ENCODE peak calls at places on chromosomes 12 and 14, in seven cellular contexts. One of them, this sample, is unnamed.

GRCh38 chr14:42872775-42873174 is 1266.1 kb downstream of the LRFN5 start:
- DNase-seq in SK-N-SH: no peak
- DNase-seq in HCT116: no peak
- DNase-seq in K562: no peak
- DNase-seq in H1: no peak
- DNase-seq in GM12878: no peak
- DNase-seq in HepG2: no peak
- DNase-seq in this sample: no peak

GRCh38 chr12:55830601-55831406 is 1.4 kb upstream of the DNAJC14 start:
- DNase-seq in HepG2: peak
- DNase-seq in HCT116: no peak
- DNase-seq in SK-N-SH: peak
- DNase-seq in GM12878: no peak
- DNase-seq in K562: peak
- DNase-seq in H1: peak
- DNase-seq in this sample: peak

GRCh38 chr12:15650399-15651128 is 138.6 kb downstream of the EPS8 start:
- DNase-seq in HepG2: no peak
- DNase-seq in H1: no peak
- DNase-seq in K562: no peak
- DNase-seq in GM12878: no peak
- DNase-seq in SK-N-SH: no peak
- DNase-seq in HCT116: no peak
- DNase-seq in this sample: no peak

GRCh38 chr14:21771671-21772070 is 98.1 kb upstream of the OR4E1 start:
- DNase-seq in SK-N-SH: no peak
- DNase-seq in HCT116: no peak
- DNase-seq in K562: no peak
- DNase-seq in H1: no peak
- DNase-seq in GM12878: no peak
- DNase-seq in HepG2: no peak
- DNase-seq in this sample: no peak

GRCh38 chr12:124583854-124584253 is 16.4 kb upstream of the NCOR2 start:
- DNase-seq in K562: peak
- DNase-seq in HepG2: peak
- DNase-seq in H1: no peak
- DNase-seq in GM12878: no peak
- DNase-seq in SK-N-SH: peak
- DNase-seq in HCT116: no peak
- DNase-seq in this sample: peak

GRCh38 chr14:99595034-99595433 is 9.0 kb downstream of the CCDC85C start:
- DNase-seq in GM12878: peak
- DNase-seq in SK-N-SH: no peak
- DNase-seq in H1: no peak
- DNase-seq in HCT116: no peak
- DNase-seq in K562: no peak
- DNase-seq in HepG2: no peak
- DNase-seq in this sample: no peak

GRCh38 chr12:92928431-92928961 is 599 bp downstream of the EEA1 start:
- DNase-seq in SK-N-SH: peak
- DNase-seq in H1: peak
- DNase-seq in GM12878: no peak
- DNase-seq in HCT116: no peak
- DNase-seq in K562: peak
- DNase-seq in HepG2: no peak
- DNase-seq in this sample: peak

GRCh38 chr14:55127491-55127951 is 1.5 kb upstream of the LGALS3 start:
- DNase-seq in SK-N-SH: no peak
- DNase-seq in K562: no peak
- DNase-seq in H1: no peak
- DNase-seq in GM12878: no peak
- DNase-seq in HCT116: no peak
- DNase-seq in HepG2: no peak
- DNase-seq in this sample: no peak

GRCh38 chr12:37672655-37673260 is 643.8 kb upstream of the ALG10B start:
- DNase-seq in HepG2: no peak
- DNase-seq in HCT116: no peak
- DNase-seq in H1: no peak
- DNase-seq in GM12878: no peak
- DNase-seq in K562: no peak
- DNase-seq in SK-N-SH: no peak
- DNase-seq in this sample: peak

GRCh38 chr12:31736472-31736871 is 7.7 kb upstream of the AMN1 start:
- DNase-seq in HepG2: no peak
- DNase-seq in HCT116: no peak
- DNase-seq in GM12878: no peak
- DNase-seq in SK-N-SH: no peak
- DNase-seq in H1: no peak
- DNase-seq in K562: no peak
- DNase-seq in this sample: no peak

GRCh38 chr12:92206596-92206995 is 61.0 kb upstream of the BTG1 start:
- DNase-seq in GM12878: no peak
- DNase-seq in H1: no peak
- DNase-seq in HCT116: no peak
- DNase-seq in SK-N-SH: no peak
- DNase-seq in K562: no peak
- DNase-seq in HepG2: no peak
- DNase-seq in this sample: no peak

GRCh38 chr12:57850924-57851323 is 4.4 kb upstream of the CTDSP2 start:
- DNase-seq in HepG2: no peak
- DNase-seq in HCT116: no peak
- DNase-seq in GM12878: no peak
- DNase-seq in H1: no peak
- DNase-seq in SK-N-SH: peak
- DNase-seq in K562: no peak
- DNase-seq in this sample: no peak

GRCh38 chr12:32211769-32212156 is 105.1 kb downstream of the BICD1 start:
- DNase-seq in H1: no peak
- DNase-seq in SK-N-SH: peak
- DNase-seq in GM12878: no peak
- DNase-seq in HepG2: no peak
- DNase-seq in K562: no peak
- DNase-seq in HCT116: no peak
- DNase-seq in this sample: no peak

GRCh38 chr12:9405861-9406563 is 197.8 kb upstream of the PZP start:
- DNase-seq in K562: no peak
- DNase-seq in HepG2: no peak
- DNase-seq in H1: no peak
- DNase-seq in GM12878: no peak
- DNase-seq in HCT116: no peak
- DNase-seq in SK-N-SH: peak
- DNase-seq in this sample: no peak

GRCh38 chr12:42090899-42091298 is 53.8 kb downstream of the GXYLT1 start:
- DNase-seq in H1: no peak
- DNase-seq in K562: no peak
- DNase-seq in SK-N-SH: no peak
- DNase-seq in HepG2: no peak
- DNase-seq in HCT116: no peak
- DNase-seq in GM12878: no peak
- DNase-seq in this sample: no peak

GRCh38 chr12:1796515-1797010 is 23.8 kb upstream of the LRTM2 start:
- DNase-seq in HCT116: no peak
- DNase-seq in SK-N-SH: no peak
- DNase-seq in HepG2: no peak
- DNase-seq in K562: no peak
- DNase-seq in H1: peak
- DNase-seq in GM12878: no peak
- DNase-seq in this sample: no peak

GRCh38 chr14:45251912-45252311 is 1.1 kb downstream of the MIS18BP1 start:
- DNase-seq in H1: no peak
- DNase-seq in HepG2: peak
- DNase-seq in GM12878: peak
- DNase-seq in K562: no peak
- DNase-seq in SK-N-SH: peak
- DNase-seq in HCT116: no peak
- DNase-seq in this sample: peak

GRCh38 chr14:68814376-68815287 is 21.8 kb upstream of the ZFP36L1 start:
- DNase-seq in H1: no peak
- DNase-seq in SK-N-SH: peak
- DNase-seq in K562: no peak
- DNase-seq in HCT116: no peak
- DNase-seq in GM12878: peak
- DNase-seq in HepG2: peak
- DNase-seq in this sample: no peak

GRCh38 chr14:74963705-74964271 is 8.4 kb upstream of the PGF start:
- DNase-seq in SK-N-SH: no peak
- DNase-seq in K562: no peak
- DNase-seq in H1: no peak
- DNase-seq in HepG2: no peak
- DNase-seq in GM12878: no peak
- DNase-seq in HCT116: no peak
- DNase-seq in this sample: no peak

DNA sequence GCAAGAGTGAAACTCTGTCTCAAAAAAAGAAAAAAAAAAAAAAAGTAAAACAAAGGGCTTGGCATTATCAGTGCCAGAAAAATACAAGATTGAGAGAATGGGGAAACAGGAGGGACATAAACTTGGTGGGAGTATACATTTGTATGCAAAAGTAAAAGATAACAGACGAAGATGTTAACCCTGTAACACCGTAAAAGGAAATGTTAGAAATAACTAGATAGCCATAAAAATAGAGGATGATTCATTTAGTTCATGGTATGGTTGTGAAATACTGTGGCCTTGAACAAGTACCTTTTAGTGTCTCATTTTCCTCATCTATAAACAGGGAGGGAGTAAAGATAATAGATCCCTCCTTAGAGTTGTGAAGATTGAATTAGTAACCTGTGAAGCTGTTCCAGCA is 33.3 kb downstream of the ATP2A2 start:
- DNase-seq in HepG2: peak
- DNase-seq in H1: no peak
- DNase-seq in GM12878: peak
- DNase-seq in HCT116: no peak
- DNase-seq in SK-N-SH: no peak
- DNase-seq in K562: no peak
- DNase-seq in this sample: no peak
- TF ChIP-seq JUND in HepG2: no peak
- TF ChIP-seq JUND in H1: no peak
- TF ChIP-seq JUND in GM12878: no peak
- TF ChIP-seq JUND in HCT116: no peak
- TF ChIP-seq JUND in SK-N-SH: no peak
- TF ChIP-seq JUND in K562: peak
- TF ChIP-seq JUND in this sample: no peak

DNA sequence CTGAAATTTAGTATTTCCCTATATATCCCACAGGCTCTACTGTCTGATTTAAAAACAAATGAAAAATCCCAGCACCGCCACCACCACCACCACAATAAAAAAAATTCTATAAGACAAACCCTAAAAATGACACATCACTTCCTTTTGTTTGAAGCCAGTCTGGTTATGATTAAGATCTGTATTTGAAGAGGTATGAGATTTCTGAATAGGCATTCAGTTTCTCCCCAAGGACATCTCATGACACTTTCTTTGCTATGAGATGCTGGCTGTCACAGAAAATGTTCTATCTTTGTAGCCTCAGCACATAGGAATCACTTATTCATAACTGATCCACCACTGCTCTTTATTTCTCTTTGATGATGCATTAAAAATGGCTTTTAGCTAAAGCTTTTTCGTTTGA is 1071.0 kb downstream of the SLC6A15 start:
- DNase-seq in H1: no peak
- DNase-seq in GM12878: no peak
- DNase-seq in K562: no peak
- DNase-seq in HepG2: no peak
- DNase-seq in SK-N-SH: no peak
- DNase-seq in HCT116: no peak
- DNase-seq in this sample: no peak
- TF ChIP-seq JUND in H1: no peak
- TF ChIP-seq JUND in GM12878: no peak
- TF ChIP-seq JUND in K562: no peak
- TF ChIP-seq JUND in HepG2: no peak
- TF ChIP-seq JUND in SK-N-SH: no peak
- TF ChIP-seq JUND in HCT116: no peak
- TF ChIP-seq JUND in this sample: no peak

DNA sequence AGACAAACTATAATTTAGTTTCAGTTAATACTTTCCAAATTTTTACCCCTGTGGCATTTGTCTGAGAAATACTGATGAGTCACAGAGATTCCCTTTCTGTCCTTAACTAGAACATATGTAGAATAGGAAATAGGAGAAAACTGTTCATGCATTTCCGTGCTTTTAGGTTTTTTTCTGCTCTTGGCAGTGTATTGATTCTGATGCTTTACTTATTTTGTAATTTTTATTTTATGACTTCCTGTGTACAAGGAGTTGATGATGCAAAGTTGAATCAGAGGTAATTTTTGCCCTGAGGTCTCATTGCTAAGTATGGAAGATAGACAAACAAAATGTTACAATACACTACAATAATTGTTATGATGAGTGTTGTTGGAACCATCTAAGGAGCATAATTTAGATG is 23.1 kb downstream of the MNAT1 start:
- DNase-seq in SK-N-SH: no peak
- DNase-seq in HepG2: no peak
- DNase-seq in K562: no peak
- DNase-seq in GM12878: no peak
- DNase-seq in HCT116: no peak
- DNase-seq in H1: no peak
- DNase-seq in this sample: no peak
- TF ChIP-seq JUND in SK-N-SH: peak
- TF ChIP-seq JUND in HepG2: no peak
- TF ChIP-seq JUND in K562: no peak
- TF ChIP-seq JUND in GM12878: no peak
- TF ChIP-seq JUND in HCT116: peak
- TF ChIP-seq JUND in H1: no peak
- TF ChIP-seq JUND in this sample: no peak

GRCh38 chr12:23221926-23222325 is 597.0 kb downstream of the ETNK1 start:
- DNase-seq in K562: no peak
- DNase-seq in HepG2: no peak
- DNase-seq in GM12878: no peak
- DNase-seq in SK-N-SH: no peak
- DNase-seq in H1: no peak
- DNase-seq in HCT116: no peak
- DNase-seq in this sample: no peak

GRCh38 chr12:23222801-23223200 is 597.8 kb downstream of the ETNK1 start:
- DNase-seq in K562: no peak
- DNase-seq in SK-N-SH: no peak
- DNase-seq in HepG2: no peak
- DNase-seq in H1: no peak
- DNase-seq in GM12878: no peak
- DNase-seq in HCT116: no peak
- DNase-seq in this sample: peak

GRCh38 chr12:23217716-23218115 is 592.7 kb downstream of the ETNK1 start:
- DNase-seq in SK-N-SH: no peak
- DNase-seq in K562: no peak
- DNase-seq in GM12878: no peak
- DNase-seq in H1: no peak
- DNase-seq in HCT116: no peak
- DNase-seq in HepG2: no peak
- DNase-seq in this sample: peak

GRCh38 chr12:23217158-23217557 is 592.2 kb downstream of the ETNK1 start:
- DNase-seq in HCT116: no peak
- DNase-seq in SK-N-SH: no peak
- DNase-seq in HepG2: no peak
- DNase-seq in K562: no peak
- DNase-seq in H1: no peak
- DNase-seq in GM12878: no peak
- DNase-seq in this sample: no peak

DNA sequence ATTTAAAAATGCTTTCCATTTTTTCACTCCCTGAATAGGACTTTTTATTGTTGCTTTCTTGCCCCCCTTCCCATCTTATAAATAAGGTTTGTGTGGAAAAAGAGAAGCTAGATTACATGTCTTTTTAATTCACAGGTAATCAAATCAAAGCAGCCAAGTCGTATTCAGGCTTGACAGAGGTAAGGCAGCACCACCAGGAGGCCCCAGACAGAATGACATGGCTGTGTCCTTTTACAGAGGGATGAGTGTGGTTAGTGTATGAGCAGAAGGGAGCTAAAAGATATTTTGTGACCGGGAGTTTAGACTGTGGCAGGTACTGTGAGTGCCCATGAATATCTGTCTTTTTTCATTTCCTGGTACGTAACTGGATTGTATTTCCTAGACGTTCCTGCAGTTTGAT is 596.1 kb downstream of the ETNK1 start:
- DNase-seq in SK-N-SH: peak
- DNase-seq in HepG2: no peak
- DNase-seq in HCT116: no peak
- DNase-seq in GM12878: no peak
- DNase-seq in K562: no peak
- DNase-seq in H1: no peak
- DNase-seq in this sample: peak
- TF ChIP-seq JUND in SK-N-SH: no peak
- TF ChIP-seq JUND in HepG2: no peak
- TF ChIP-seq JUND in HCT116: no peak
- TF ChIP-seq JUND in GM12878: no peak
- TF ChIP-seq JUND in K562: no peak
- TF ChIP-seq JUND in H1: no peak
- TF ChIP-seq JUND in this sample: no peak